ENCODE peak calls at places on chromosomes 16 and 17, in four cellular contexts. Y, Z, R and Q are unnamed samples.

GRCh38 chr17:75209061-75209460 is 3.6 kb downstream of the NUP85 start:
- DNase-seq in Y (no peak), Z (no peak), R (no peak), Q (no peak)

GRCh38 chr17:13759936-13760335 is 158.2 kb upstream of the HS3ST3A1 start:
- DNase-seq in Z (no peak), R (no peak), Y (no peak), Q (no peak)

GRCh38 chr17:50168319-50168718 is 2.5 kb downstream of the SGCA start:
- DNase-seq in Z (no peak), Y (no peak), R (no peak), Q (no peak)

GRCh38 chr16:11175850-11176341 is 80.1 kb downstream of the SOCS1 start:
- DNase-seq in R (no peak), Y (peak; percentile 78), Z (no peak), Q (no peak)

GRCh38 chr16:57801856-57802634 is at the start of gene KIFC3:
- DNase-seq in Z (peak; percentile 91), Y (peak; percentile 71), R (no peak), Q (no peak)

GRCh38 chr17:79485991-79486390 is 124.9 kb downstream of the RBFOX3 start:
- DNase-seq in Y (no peak), Z (no peak), R (no peak), Q (no peak)

GRCh38 chr16:68756250-68757051 is 19.4 kb downstream of the CDH1 start:
- DNase-seq in Z (no peak), R (no peak), Y (peak; percentile 82), Q (peak; percentile 75)

GRCh38 chr16:53482123-53482522 is 20.9 kb downstream of the AKTIP start:
- DNase-seq in Z (no peak), Y (no peak), R (no peak), Q (no peak)

GRCh38 chr16:80327740-80328139 is 213.1 kb upstream of the DYNLRB2 start:
- DNase-seq in Y (no peak), R (no peak), Z (no peak), Q (no peak)

GRCh38 chr16:85302018-85302847 is 190.0 kb upstream of the CIBAR2 start:
- DNase-seq in Y (no peak), R (no peak), Z (no peak), Q (peak; percentile 34)

GRCh38 chr16:87723224-87723619 is 42.6 kb downstream of the KLHDC4 start:
- DNase-seq in R (peak; percentile 94), Z (peak; percentile 68), Y (peak; percentile 74), Q (peak; percentile 98)

GRCh38 chr17:4354862-4355514 is 11.5 kb downstream of the UBE2G1 start:
- DNase-seq in Y (no peak), R (no peak), Z (no peak), Q (no peak)

GRCh38 chr17:73068322-73069153 is 23.9 kb downstream of the SLC39A11 start:
- DNase-seq in Y (no peak), Z (no peak), R (peak; percentile 46), Q (peak; percentile 82)

GRCh38 chr16:14029658-14030057 is 41.5 kb upstream of the MRTFB start:
- DNase-seq in R (no peak), Y (no peak), Z (peak; percentile 22), Q (no peak)

GRCh38 chr17:17304521-17304985 is 1.4 kb downstream of the NT5M start:
- DNase-seq in Z (no peak), Y (peak; percentile 70), R (no peak), Q (no peak)

GRCh38 chr16:90020260-90020837 is 1.1 kb upstream of the DBNDD1 start:
- DNase-seq in R (no peak), Y (no peak), Z (no peak), Q (no peak)

GRCh38 chr17:12958786-12959185 is 59.0 kb downstream of the ELAC2 start:
- DNase-seq in R (peak; percentile 23), Y (no peak), Z (no peak), Q (peak; percentile 21)

GRCh38 chr17:1060991-1061390 is 64.1 kb downstream of the TIMM22 start:
- DNase-seq in Y (no peak), Z (no peak), R (peak; percentile 76), Q (peak; percentile 97)

DNA sequence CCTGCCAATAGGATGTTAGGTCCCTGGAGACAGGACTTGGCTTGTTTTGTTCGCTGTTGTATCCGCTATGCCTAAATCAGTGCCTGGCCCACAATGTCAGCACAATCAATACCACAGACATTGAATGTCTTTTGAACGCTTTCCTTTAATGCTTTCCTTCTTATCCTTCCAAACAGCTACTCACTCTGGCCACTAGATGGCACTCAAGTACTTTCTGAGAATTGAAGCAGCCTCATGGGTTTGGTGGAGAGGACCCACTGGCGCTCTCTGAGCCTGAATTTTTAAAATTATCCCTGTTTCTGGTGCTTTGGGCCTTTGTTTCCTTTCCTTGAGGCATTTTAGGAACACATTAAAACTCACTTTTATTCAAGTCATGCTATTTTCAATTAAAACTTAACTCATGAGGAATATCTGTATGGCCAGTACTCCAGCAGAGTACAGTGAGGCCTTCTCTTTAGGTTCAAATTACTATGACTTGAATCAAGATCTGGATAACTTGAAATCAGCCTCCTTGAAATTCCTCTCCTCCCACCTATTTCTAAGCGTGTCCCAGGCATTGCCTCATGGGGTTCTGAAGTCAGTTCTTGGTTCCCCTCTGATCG is 3.2 kb upstream of the NLRP1 start:
- DNase-seq in Z (peak; percentile 55), R (no peak), Y (peak; percentile 74), Q (no peak)
- TF ChIP-seq CTCF in Z (peak; percentile 93), R (peak; percentile 95), Y (peak; percentile 89), Q (peak; percentile 84)

DNA sequence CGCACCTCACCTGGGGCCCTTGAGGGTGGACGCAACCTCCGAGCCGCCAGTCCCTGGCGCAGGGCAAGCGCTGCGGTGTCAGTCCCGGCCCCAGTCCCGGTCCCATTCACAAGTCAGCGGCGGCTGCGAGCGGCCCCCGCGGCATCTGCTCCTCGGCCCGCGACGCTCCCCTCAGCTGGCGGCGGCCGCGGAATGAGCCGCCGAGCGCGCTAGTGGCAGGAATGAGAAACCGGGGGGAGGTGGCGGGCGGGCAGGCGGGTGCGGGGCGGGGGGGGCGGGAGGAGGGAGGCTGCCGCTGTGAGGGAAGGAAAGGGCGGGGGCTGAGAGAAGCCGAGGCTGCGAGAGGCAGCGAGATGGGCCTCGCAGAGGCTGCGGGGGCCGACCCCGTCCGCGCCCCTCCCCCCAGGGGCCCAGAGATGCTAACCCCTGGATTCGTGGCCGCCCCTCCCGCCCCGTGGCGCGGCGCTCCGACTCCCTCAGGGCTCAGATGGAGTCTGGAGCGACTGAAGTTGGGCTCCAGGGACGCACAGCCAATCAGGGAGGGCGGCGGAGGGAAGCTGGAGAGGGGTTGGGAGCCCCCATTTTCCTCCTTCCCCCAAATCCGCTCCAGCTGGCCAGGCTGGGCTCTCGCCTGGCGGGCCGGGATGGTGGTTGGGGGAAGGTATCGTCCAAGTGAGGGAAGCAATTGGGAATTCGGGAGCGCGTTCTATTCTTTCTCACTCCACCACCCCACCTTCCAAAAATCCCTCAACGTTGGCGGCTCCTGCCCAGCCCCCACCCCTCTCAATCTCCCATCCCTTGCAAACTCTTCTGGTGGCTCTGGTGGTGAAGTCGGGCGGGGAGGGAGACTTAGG is at the start of gene CDH11:
- DNase-seq in Y (peak; percentile 18), Z (peak; percentile 53), R (no peak), Q (no peak)
- TF ChIP-seq CTCF in Y (no peak), Z (peak; percentile 20), R (no peak), Q (no peak)

GRCh38 chr16:2056681-2057407 is 9.1 kb downstream of the TSC2 start:
- DNase-seq in R (no peak), Y (no peak), Z (no peak), Q (no peak)

GRCh38 chr16:2054543-2055245 is 6.9 kb downstream of the TSC2 start:
- DNase-seq in Y (no peak), R (no peak), Z (no peak), Q (no peak)

GRCh38 chr16:2053897-2054296 is 6.1 kb downstream of the TSC2 start:
- DNase-seq in Z (no peak), R (no peak), Y (no peak), Q (no peak)

GRCh38 chr16:2057438-2057837 is 9.7 kb downstream of the TSC2 start:
- DNase-seq in R (no peak), Z (no peak), Y (no peak), Q (no peak)

DNA sequence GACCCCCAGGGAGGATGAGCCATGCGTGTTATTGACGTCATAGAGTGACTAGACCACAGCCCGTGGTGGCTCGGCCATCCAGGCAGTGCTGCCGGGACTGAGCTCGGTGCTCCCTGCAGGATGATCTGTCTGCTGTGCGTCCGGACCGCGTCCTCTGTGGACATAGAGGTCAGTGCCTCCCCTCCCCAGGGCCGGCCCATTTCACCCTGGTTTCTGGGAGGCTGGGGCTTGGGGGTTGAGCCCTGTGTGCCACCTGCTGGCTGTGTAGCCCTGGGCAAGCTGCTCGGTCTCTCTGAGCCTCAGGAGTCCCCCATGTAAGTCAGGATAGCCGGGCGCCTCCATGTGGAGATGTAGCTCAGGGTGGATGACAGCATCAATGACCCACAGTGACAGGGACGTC is 8.3 kb downstream of the TSC2 start:
- DNase-seq in R (no peak), Y (no peak), Z (no peak), Q (no peak)
- TF ChIP-seq CTCF in R (no peak), Y (peak; percentile 19), Z (peak; percentile 10), Q (peak; percentile 1)

GRCh38 chr16:81405702-81406113 is 38.9 kb upstream of the CMIP start:
- DNase-seq in Y (no peak), R (peak; percentile 95), Z (no peak), Q (peak; percentile 98)
- TF ChIP-seq CTCF in Y (no peak), R (peak; percentile 45), Z (peak; percentile 5), Q (peak; percentile 25)

GRCh38 chr16:7257026-7257425 is 75.6 kb upstream of the RBFOX1 start:
- DNase-seq in Z (no peak), R (no peak), Y (no peak), Q (no peak)
- TF ChIP-seq CTCF in Z (no peak), R (no peak), Y (no peak), Q (no peak)

GRCh38 chr16:2090819-2091721 is 43.3 kb downstream of the TSC2 start:
- DNase-seq in R (no peak), Z (peak; percentile 43), Y (no peak), Q (no peak)
- TF ChIP-seq CTCF in R (peak; percentile 44), Z (no peak), Y (no peak), Q (peak; percentile 52)

DNA sequence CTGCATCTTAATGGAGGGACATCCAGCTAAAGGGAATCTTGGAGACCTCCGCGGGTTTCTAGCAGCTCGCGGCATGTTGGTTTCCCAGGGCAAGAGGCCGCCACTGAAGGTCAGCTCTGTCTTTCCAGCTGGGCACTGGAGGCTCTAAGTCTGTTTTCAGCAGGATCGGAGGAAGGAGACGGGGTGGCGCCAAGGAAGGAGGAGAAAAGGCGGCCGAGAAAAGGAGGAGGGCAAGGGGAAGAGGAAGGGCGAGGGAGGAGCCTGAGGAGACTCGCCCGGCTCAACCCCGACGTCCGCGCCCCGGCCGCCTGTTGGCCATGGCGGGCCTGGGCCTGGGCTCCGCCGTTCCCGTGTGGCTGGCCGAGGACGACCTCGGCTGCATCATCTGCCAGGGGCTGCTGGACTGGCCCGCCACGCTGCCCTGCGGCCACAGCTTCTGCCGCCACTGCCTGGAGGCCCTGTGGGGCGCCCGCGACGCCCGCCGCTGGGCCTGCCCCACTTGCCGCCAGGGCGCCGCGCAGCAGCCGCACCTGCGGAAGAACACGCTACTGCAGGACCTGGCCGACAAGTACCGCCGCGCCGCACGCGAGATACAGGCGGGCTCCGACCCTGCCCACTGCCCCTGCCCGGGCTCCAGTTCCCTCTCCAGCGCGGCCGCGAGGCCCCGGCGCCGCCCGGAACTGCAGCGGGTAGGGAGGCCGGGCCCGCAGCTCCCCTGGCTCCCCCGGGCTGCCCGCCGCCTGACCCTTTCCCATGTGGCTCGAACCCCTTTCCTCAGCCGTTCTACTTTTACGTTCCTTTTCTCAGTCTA is at the start of gene RNF135:
- DNase-seq in Z (peak; percentile 91), Y (peak; percentile 87), R (no peak), Q (peak; percentile 35)
- TF ChIP-seq CTCF in Z (no peak), Y (peak; percentile 2), R (peak; percentile 13), Q (no peak)